ENCODE peak calls at places on chromosomes 2 and 18, in ten cellular contexts. I is upper lobe of right lung; A is choroid plexus epithelial cell; G is GM03348; O is nephron progenitor cell; U is stimulated activated CD8-positive, alpha-beta memory T cell treated with anti-CD3 and anti-CD28 coated beads, Interleukin-15, amount 100 ng/mL, for 24 hours; F is H7; Y is Daoy; W is ELR; V is Calu3. N is an unnamed sample.

GRCh38 chr2:228938629-228939028 is 332.5 kb downstream of the PID1 start:
- DNase-seq in I (no peak), A (peak; percentile 64), G (no peak), O (no peak), U (no peak), F (no peak), Y (no peak), W (peak; percentile 15), V (no peak), N (no peak)

GRCh38 chr2:128578406-128579385 is 260.0 kb upstream of the HS6ST1 start:
- DNase-seq in I (peak; percentile 30), A (no peak), G (no peak), O (no peak), U (no peak), F (no peak), Y (no peak), W (no peak), V (no peak), N (no peak)

GRCh38 chr2:221346411-221346810 is 225.7 kb downstream of the EPHA4 start:
- DNase-seq in I (no peak), A (no peak), G (no peak), O (no peak), U (no peak), F (no peak), Y (no peak), W (no peak), V (no peak), N (no peak)

GRCh38 chr18:9055185-9055584 is 47.3 kb upstream of the NDUFV2 start:
- DNase-seq in I (no peak), A (peak; percentile 84), G (peak; percentile 78), O (no peak), U (no peak), F (no peak), Y (peak; percentile 11), W (peak; percentile 84), V (no peak), N (no peak)

GRCh38 chr18:50272593-50272992 is 6.3 kb upstream of the CFAP53 start:
- DNase-seq in I (no peak), A (no peak), G (no peak), O (no peak), U (no peak), F (no peak), Y (no peak), W (no peak), V (no peak), N (no peak)

GRCh38 chr2:147910990-147911473 is 66.2 kb downstream of the ACVR2A start:
- DNase-seq in I (no peak), A (peak; percentile 89), G (peak; percentile 40), O (peak; percentile 25), U (no peak), F (no peak), Y (peak; percentile 43), W (peak; percentile 74), V (peak; percentile 43), N (peak; percentile 11)

GRCh38 chr2:240387669-240388358 is 47.6 kb upstream of the GPC1 start:
- DNase-seq in I (no peak), A (peak; percentile 92), G (peak; percentile 82), O (peak; percentile 1), U (no peak), F (no peak), Y (peak; percentile 93), W (peak; percentile 97), V (peak; percentile 42), N (peak; percentile 64)

GRCh38 chr2:238220892-238221521 is 17.5 kb upstream of the ILKAP start:
- DNase-seq in I (no peak), A (peak; percentile 48), G (peak; percentile 45), O (no peak), U (no peak), F (peak; percentile 60), Y (peak; percentile 57), W (no peak), V (no peak), N (no peak)

GRCh38 chr2:6913415-6914157 is 3.6 kb upstream of the RNF144A start:
- DNase-seq in I (no peak), A (no peak), G (no peak), O (no peak), U (no peak), F (no peak), Y (no peak), W (no peak), V (no peak), N (no peak)

GRCh38 chr2:67159929-67160328 is 237.2 kb upstream of the ETAA1 start:
- DNase-seq in I (no peak), A (peak; percentile 33), G (no peak), O (no peak), U (no peak), F (no peak), Y (no peak), W (peak; percentile 74), V (no peak), N (peak; percentile 5)

GRCh38 chr2:43944915-43945314 is 50.9 kb downstream of the LRPPRC start:
- DNase-seq in I (no peak), A (no peak), G (no peak), O (no peak), U (no peak), F (no peak), Y (no peak), W (no peak), V (no peak), N (no peak)

GRCh38 chr2:25692737-25693445 is 19.5 kb upstream of the DTNB start:
- DNase-seq in I (peak; percentile 15), A (no peak), G (no peak), O (no peak), U (no peak), F (peak; percentile 52), Y (no peak), W (no peak), V (no peak), N (no peak)

GRCh38 chr2:25375371-25375988 is 33.8 kb upstream of the DNMT3A start:
- DNase-seq in I (peak; percentile 38), A (no peak), G (no peak), O (no peak), U (no peak), F (peak; percentile 48), Y (no peak), W (no peak), V (no peak), N (no peak)

N was measured in BE2C.